ENCODE peak calls at places on chromosomes 11 and 22, in seven cellular contexts. R, Q, F, S, G, C and W are unnamed samples. For H3K4me1, the result is how much of the 10 kb centered on the place peaks cover.

GRCh38 chr11:78967811-78968210 is 393.1 kb upstream of the NARS2 start:
- ATAC-seq in S (no peak), F (no peak), Q (no peak), G (no peak), R (no peak), C (no peak), W (no peak)

GRCh38 chr22:43319661-43320486 is 23.3 kb downstream of the SCUBE1 start:
- ATAC-seq in F (no peak), G (no peak), C (no peak), Q (no peak), S (no peak), R (no peak), W (peak)

GRCh38 chr11:130849215-130849568 is 67.1 kb downstream of the SNX19 start:
- ATAC-seq in Q (peak), G (no peak), R (no peak), S (no peak), C (no peak), F (no peak), W (peak)

GRCh38 chr11:111335596-111335995 is 37.2 kb downstream of the POU2AF3 start:
- ATAC-seq in C (no peak), F (no peak), R (no peak), G (peak), Q (no peak), S (no peak), W (no peak)

GRCh38 chr11:19625438-19625837 is 87.2 kb upstream of the NAV2 start:
- ATAC-seq in Q (no peak), F (no peak), R (no peak), G (no peak), C (no peak), S (no peak), W (no peak)

GRCh38 chr11:121494355-121495099 is 41.8 kb upstream of the SORL1-AS1 start:
- ATAC-seq in R (no peak), F (no peak), C (no peak), Q (no peak), S (no peak), G (no peak), W (no peak)

GRCh38 chr11:16774920-16775603 is 36.6 kb downstream of the C11orf58 start:
- ATAC-seq in R (peak), F (no peak), G (peak), Q (no peak), C (no peak), S (no peak), W (no peak)

GRCh38 chr11:59785818-59786217 is 24.8 kb downstream of the MRPL16 start:
- ATAC-seq in S (no peak), G (no peak), Q (no peak), R (no peak), F (no peak), C (no peak), W (no peak)

GRCh38 chr11:65487467-65488272 is 11.2 kb upstream of the MALAT1 start:
- ATAC-seq in S (peak), G (peak), Q (peak), C (peak), F (peak), R (peak), W (peak)

GRCh38 chr22:21927174-21927823 is 25.3 kb downstream of the PPM1F start:
- ATAC-seq in C (peak), G (no peak), F (no peak), R (peak), S (no peak), Q (no peak), W (no peak)

GRCh38 chr11:113562981-113563461 is 87.8 kb upstream of the DRD2 start:
- ATAC-seq in C (no peak), Q (peak), G (no peak), S (no peak), F (no peak), R (no peak), W (no peak)

GRCh38 chr22:30220338-30221009 is 26.1 kb downstream of the LIF start:
- ATAC-seq in R (no peak), S (no peak), F (no peak), Q (no peak), G (no peak), C (no peak), W (no peak)

GRCh38 chr11:75549370-75549958 is 12.6 kb upstream of the SERPINH1 start:
- ATAC-seq in F (no peak), R (no peak), G (no peak), S (no peak), C (no peak), Q (no peak), W (no peak)

GRCh38 chr22:36198936-36199616 is 2.5 kb downstream of the APOL4 start:
- ATAC-seq in C (no peak), F (no peak), Q (no peak), G (peak), R (no peak), S (no peak), W (no peak)

GRCh38 chr11:44578279-44578678 is 12.8 kb downstream of the CD82 start:
- ATAC-seq in C (no peak), G (no peak), F (no peak), R (no peak), S (no peak), Q (no peak), W (no peak)
- TF ChIP-seq POLR2A in C (no peak), G (no peak), F (no peak), R (no peak), S (no peak), Q (no peak), W (no peak)

GRCh38 chr22:26559961-26560575 is 29.9 kb downstream of the TPST2 start:
- ATAC-seq in Q (no peak), R (no peak), F (no peak), C (no peak), S (no peak), G (no peak), W (no peak)
- H3K4me1 ChIP-seq in Q (under half), R (half or more), F (under half), C (under half), S (under half), G (under half), W (under half)

DNA sequence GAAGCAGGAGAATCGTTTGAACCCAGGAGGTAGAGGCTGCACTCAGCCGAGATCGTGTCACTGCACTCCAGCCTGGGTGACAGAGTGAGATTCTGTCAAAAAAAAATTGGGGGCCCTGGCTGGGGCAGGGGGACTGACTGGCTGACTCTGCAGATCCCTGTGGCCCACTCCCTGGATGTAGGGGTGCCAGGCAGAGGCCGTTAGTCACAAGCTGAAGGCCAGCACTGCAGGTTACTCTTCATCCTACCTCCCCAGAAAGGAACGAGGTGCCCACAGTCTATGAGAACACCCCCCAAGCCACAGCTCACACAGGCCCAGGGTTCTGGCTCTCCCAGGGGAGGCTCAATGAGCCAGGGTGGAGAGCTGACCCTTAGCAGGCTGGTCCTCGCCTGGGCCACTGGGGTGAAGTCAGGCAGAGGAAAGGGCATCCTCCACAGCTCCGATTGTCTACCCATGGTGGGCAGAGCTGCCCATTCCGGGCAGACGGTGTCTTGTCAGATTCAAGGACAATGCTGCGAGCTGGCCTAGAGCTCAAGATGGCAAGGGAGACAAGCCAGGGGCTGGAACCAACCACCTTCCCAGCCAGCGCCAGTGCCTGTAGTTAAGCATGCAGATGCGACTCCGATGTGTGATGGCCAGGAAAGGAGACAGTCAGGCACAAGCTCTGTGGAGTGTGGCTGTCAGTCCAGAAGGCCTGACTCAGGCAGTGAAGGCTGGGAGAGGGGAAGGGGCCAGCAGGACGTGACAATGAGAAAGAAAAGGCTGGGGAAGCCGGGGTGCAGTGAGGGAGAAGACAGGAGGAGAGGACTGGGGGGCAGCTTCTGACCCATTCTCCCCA is 12.4 kb downstream of the C11orf24 start:
- ATAC-seq in F (no peak), S (no peak), G (no peak), R (no peak), C (no peak), Q (no peak), W (no peak)
- TF ChIP-seq POLR2A in F (no peak), S (no peak), G (no peak), R (no peak), C (no peak), Q (no peak), W (no peak)

DNA sequence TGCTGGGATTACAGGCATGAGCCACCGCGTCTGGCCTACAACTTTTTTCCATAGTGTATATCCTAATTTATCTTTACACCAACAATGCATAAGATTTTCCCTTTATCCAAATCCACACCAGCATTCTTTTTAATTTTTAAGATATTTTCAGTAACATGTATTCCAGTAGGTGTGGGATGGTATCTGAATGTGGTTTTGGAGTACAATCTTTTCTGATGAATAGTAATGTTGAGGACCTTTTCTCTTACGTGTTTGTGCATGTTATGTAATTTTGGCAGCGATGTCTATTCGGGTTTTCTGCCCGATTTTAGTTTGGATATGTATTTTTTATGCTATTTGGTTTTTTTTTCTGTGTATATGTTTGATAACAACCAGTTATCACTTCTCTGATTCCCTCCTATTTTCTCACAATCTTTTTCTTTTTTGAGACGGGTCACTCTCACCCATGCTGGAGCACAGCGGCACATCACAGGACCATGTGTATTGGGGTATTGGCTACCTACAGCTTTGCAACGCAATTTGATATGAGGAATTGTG is 114.6 kb upstream of the GRK3 start:
- ATAC-seq in G (no peak), Q (no peak), F (no peak), C (no peak), S (no peak), R (no peak), W (no peak)
- H3K4me1 ChIP-seq in G (half or more), Q (under half), F (under half), C (under half), S (under half), R (under half), W (under half)

DNA sequence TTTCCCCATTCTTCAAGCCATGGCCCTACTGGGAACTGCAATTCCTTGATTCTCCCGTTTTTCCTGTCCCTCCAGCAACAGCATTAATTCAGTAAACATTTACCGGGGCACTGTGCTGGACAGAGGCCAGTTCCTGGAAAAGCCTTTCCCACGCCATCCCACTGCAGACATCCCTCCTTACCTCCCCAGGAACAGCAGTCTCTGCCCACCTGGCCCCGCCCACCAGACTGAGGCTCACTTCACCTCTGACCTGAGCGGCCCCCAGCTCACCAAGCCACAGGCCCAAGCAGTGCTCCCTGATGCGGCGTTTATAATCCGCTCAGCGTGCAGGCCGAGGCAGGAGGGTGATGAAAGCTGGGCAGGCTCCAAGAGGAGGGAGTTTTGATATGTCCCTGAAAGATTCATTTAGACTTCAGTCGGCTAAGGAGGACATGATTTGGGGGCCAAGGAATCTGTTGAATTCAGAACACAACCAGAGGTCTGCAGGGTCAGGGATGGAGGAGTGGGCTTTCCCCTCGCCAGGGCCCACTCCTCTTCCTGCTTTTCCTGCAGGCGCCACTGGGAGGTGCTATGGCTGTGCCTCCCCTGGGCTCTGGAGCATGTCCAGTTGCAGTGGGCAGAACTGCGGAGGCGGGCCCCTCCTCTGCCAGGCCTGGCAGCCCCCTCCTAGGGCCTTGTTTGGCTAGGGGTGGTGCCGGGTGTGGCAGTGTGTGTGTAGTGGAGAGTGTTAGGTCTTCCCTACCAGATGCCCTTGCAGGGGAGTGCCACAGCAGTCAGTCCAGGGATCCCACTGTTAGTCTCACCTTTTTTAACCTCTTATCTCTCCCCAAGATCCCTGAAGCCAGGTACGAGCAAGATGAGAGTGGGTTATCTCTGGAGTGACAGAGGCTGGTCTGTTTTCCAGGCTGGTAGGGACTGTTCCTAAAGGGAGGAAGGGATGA is 1.4 kb upstream of the TAGLN start:
- ATAC-seq in C (peak), Q (peak), G (peak), F (peak), S (no peak), R (no peak), W (peak)
- TF ChIP-seq POLR2A in C (no peak), Q (no peak), G (no peak), F (no peak), S (no peak), R (no peak), W (peak)

DNA sequence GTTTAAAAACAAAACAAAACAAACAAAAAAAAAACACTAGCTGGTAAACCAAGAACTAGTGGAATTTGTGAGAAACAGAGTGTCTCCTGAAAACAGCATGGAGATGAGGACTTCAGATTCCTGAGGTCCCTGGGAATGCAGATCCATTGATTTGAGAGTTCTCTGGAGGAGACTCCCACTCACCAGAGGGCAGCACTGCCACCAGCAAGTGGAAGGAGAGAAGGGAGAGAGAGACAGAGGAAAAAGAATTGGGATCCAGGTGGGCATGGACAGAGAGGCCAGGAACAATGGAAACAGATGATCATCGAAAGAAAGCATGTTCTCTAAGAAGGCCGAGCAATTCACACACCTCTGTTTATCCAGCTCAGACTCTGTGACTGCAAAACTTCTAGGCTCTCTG is 31.8 kb downstream of the ETS1 start:
- ATAC-seq in Q (no peak), C (no peak), G (no peak), S (no peak), F (peak), R (peak), W (no peak)
- H3K4me1 ChIP-seq in Q (under half), C (under half), G (under half), S (under half), F (under half), R (under half), W (under half)

GRCh38 chr11:813440-814096 is 3.8 kb downstream of the RPLP2 start:
- ATAC-seq in G (no peak), Q (no peak), F (peak), C (peak), S (no peak), R (no peak), W (no peak)
- TF ChIP-seq POLR2A in G (no peak), Q (peak), F (no peak), C (peak), S (no peak), R (no peak), W (no peak)

GRCh38 chr11:64239662-64240466 is 1.0 kb upstream of the FKBP2 start:
- ATAC-seq in Q (no peak), F (no peak), G (no peak), S (no peak), R (no peak), C (no peak), W (no peak)
- H3K4me1 ChIP-seq in Q (under half), F (half or more), G (half or more), S (half or more), R (under half), C (half or more), W (under half)

GRCh38 chr22:17781319-17782031 is 7.2 kb upstream of the BID start:
- ATAC-seq in S (peak), F (no peak), R (no peak), G (peak), C (no peak), Q (peak), W (no peak)
- TF ChIP-seq POLR2A in S (no peak), F (no peak), R (no peak), G (peak), C (no peak), Q (no peak), W (no peak)

DNA sequence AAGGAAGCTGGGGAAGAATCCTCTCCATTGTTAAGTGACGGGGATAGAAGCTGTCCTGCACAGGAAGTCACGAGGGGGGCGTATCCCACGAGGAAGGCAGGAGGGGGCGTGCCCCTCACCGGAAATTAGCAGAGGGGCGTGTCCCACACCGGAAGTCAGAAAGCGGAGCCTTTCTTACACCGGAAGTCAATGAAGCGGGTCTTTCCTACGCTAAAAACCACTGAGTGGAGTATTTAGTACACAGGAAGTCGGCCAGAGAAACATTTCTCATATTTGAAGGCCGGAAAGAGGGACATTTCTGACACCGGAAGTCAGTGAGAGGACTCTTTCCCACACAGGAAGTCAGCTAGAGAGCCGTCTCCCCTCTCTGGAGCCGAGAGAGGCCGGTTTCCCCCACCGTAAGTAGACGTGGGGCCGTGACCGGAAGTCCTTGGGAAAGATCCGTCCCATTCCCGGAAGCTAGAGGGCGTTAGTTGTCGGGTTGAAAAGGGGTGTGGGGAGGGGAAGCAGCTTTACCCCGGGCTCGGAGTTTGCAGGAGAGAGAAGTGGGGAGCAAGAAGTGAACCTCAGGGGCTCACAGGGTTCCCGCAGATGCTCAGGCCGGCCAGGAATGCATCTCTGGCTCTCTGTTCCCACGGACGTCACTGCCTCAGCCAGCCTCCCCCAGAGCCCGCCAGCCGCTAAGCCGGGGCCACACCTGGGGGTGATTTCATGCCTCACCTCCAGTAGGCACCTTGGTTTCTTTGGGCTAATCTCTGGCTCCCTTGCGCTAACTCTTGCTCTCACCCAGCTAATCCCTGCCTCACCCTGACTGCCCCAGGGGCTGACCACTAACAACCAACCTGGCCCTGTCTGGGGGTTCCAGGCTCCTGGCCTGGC is 15.4 kb downstream of the MIAT start:
- ATAC-seq in Q (peak), C (peak), S (peak), G (peak), F (peak), R (peak), W (peak)
- H3K4me1 ChIP-seq in Q (under half), C (under half), S (under half), G (under half), F (under half), R (under half), W (under half)